ENCODE peak calls at places on chromosomes 16 and 17, in eight cellular contexts. B, S, O, C, L, A, I and D are unnamed samples. For H3K27me3, the result is how much of the 10 kb centered on the place peaks cover.

GRCh38 chr17:50347087-50347893 is 1.4 kb downstream of the XYLT2 start:
- DNase-seq in B (no peak), S (no peak), O (no peak), C (no peak), L (peak), A (no peak), I (no peak), D (no peak)

GRCh38 chr16:35201151-35201550 is 1741.7 kb downstream of the TP53TG3F start:
- DNase-seq in B (no peak), S (no peak), O (no peak), C (no peak), L (no peak), A (no peak), I (no peak), D (no peak)

GRCh38 chr17:41625602-41626001 is 1.2 kb upstream of the KRT17 start:
- DNase-seq in B (no peak), S (no peak), O (peak), C (no peak), L (no peak), A (no peak), I (no peak), D (no peak)

GRCh38 chr16:80029706-80030481 is 429.4 kb upstream of the MAF start:
- DNase-seq in B (no peak), S (no peak), O (no peak), C (no peak), L (peak), A (no peak), I (no peak), D (no peak)

GRCh38 chr17:7363311-7363710 is 8.4 kb downstream of the TMEM95 start:
- DNase-seq in B (no peak), S (no peak), O (no peak), C (no peak), L (no peak), A (no peak), I (no peak), D (no peak)

GRCh38 chr16:73026754-73027654 is 20.9 kb downstream of the ZFHX3 start:
- DNase-seq in B (no peak), S (no peak), O (no peak), C (no peak), L (no peak), A (no peak), I (no peak), D (no peak)

GRCh38 chr16:4021070-4021779 is 95.0 kb downstream of the ADCY9 start:
- DNase-seq in B (no peak), S (no peak), O (peak), C (no peak), L (no peak), A (no peak), I (no peak), D (no peak)

GRCh38 chr16:66375451-66375850 is 9.0 kb downstream of the CDH5 start:
- DNase-seq in B (no peak), S (no peak), O (no peak), C (no peak), L (no peak), A (no peak), I (no peak), D (no peak)

GRCh38 chr16:68417711-68418301 is 30.5 kb downstream of the SMPD3 start:
- DNase-seq in B (peak), S (peak), O (peak), C (no peak), L (no peak), A (peak), I (no peak), D (peak)

GRCh38 chr16:77300232-77300631 is 101.0 kb downstream of the SYCE1L start:
- DNase-seq in B (no peak), S (no peak), O (no peak), C (no peak), L (no peak), A (no peak), I (no peak), D (no peak)
- H3K27me3 ChIP-seq in B (under half), S (under half), O (under half), C (under half), L (under half), A (under half), I (under half), D (under half)

GRCh38 chr16:88960516-88960915 is 16.5 kb downstream of the CBFA2T3 start:
- DNase-seq in B (no peak), S (peak), O (no peak), C (no peak), L (no peak), A (no peak), I (no peak), D (no peak)
- H3K27me3 ChIP-seq in B (under half), S (under half), O (under half), C (under half), L (under half), A (under half), I (under half), D (under half)

DNA sequence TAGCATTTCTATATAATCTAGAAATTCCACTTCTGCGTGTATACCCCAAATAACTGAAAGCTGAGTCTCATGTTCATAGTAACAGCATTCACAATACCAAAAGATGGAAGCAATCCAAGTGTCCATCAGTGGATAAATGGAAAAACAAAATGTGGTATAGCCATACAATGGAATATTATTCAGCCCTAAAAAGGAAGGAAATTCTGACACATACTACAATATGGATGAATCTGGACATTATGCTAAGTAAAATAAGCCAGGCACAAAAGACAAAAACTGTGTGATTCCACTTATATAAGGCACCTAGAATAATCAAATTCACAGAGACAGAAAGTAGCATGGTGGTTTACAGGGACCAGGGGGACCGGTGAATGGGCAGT is 20.4 kb downstream of the HOXB1 start:
- DNase-seq in B (no peak), S (no peak), O (no peak), C (no peak), L (no peak), A (no peak), I (no peak), D (no peak)
- H3K27me3 ChIP-seq in B (under half), S (under half), O (under half), C (under half), L (under half), A (under half), I (under half), D (under half)

GRCh38 chr17:48737330-48738043 is 8.9 kb upstream of the HOXB13 start:
- DNase-seq in B (no peak), S (no peak), O (no peak), C (no peak), L (no peak), A (no peak), I (no peak), D (no peak)

GRCh38 chr17:48738424-48738802 is 9.9 kb upstream of the HOXB13 start:
- DNase-seq in B (no peak), S (no peak), O (no peak), C (no peak), L (no peak), A (no peak), I (no peak), D (no peak)

GRCh38 chr17:48740537-48740936 is 12.0 kb upstream of the HOXB13 start:
- DNase-seq in B (no peak), S (no peak), O (no peak), C (no peak), L (no peak), A (no peak), I (no peak), D (no peak)

GRCh38 chr17:48735057-48735341 is 6.4 kb upstream of the HOXB13 start:
- DNase-seq in B (no peak), S (no peak), O (no peak), C (no peak), L (no peak), A (no peak), I (no peak), D (no peak)

GRCh38 chr17:48738803-48739526 is 10.4 kb upstream of the HOXB13 start:
- DNase-seq in B (no peak), S (no peak), O (no peak), C (no peak), L (no peak), A (no peak), I (no peak), D (no peak)
- H3K27me3 ChIP-seq in B (half or more), S (half or more), O (under half), C (half or more), L (half or more), A (half or more), I (half or more), D (under half)

GRCh38 chr17:14321476-14321949 is 20.6 kb downstream of the HS3ST3B1 start:
- DNase-seq in B (no peak), S (no peak), O (no peak), C (no peak), L (no peak), A (no peak), I (no peak), D (no peak)

GRCh38 chr17:14320734-14321475 is 20.0 kb downstream of the HS3ST3B1 start:
- DNase-seq in B (no peak), S (no peak), O (no peak), C (no peak), L (no peak), A (no peak), I (no peak), D (no peak)

GRCh38 chr17:14321980-14322776 is 21.3 kb downstream of the HS3ST3B1 start:
- DNase-seq in B (no peak), S (no peak), O (no peak), C (no peak), L (no peak), A (no peak), I (no peak), D (no peak)

GRCh38 chr17:14325618-14326167 is 24.8 kb downstream of the HS3ST3B1 start:
- DNase-seq in B (no peak), S (no peak), O (no peak), C (no peak), L (no peak), A (no peak), I (no peak), D (no peak)

GRCh38 chr17:14323522-14323981 is 22.7 kb downstream of the HS3ST3B1 start:
- DNase-seq in B (no peak), S (no peak), O (no peak), C (no peak), L (peak), A (no peak), I (no peak), D (no peak)
- H3K27me3 ChIP-seq in B (under half), S (under half), O (under half), C (under half), L (under half), A (under half), I (under half), D (under half)